ENCODE peak calls at places on chromosomes 16 and 17, in ten cellular contexts. N, T, L, V, B, A, I, M, O and G are unnamed samples.

GRCh38 chr16:3088450-3088849 is 10.6 kb downstream of the ZSCAN10 start:
- DNase-seq in N (no peak), T (no peak), L (no peak), V (no peak), B (no peak), A (no peak), I (no peak), M (no peak), O (no peak), G (no peak)

GRCh38 chr17:17681744-17682292 is 560 bp downstream of the RAI1 start:
- DNase-seq in N (no peak), T (peak; percentile 56), L (peak; percentile 9), V (no peak), B (no peak), A (no peak), I (no peak), M (no peak), O (no peak), G (peak; percentile 49)

GRCh38 chr16:86137359-86137758 is 238.4 kb downstream of the IRF8 start:
- DNase-seq in N (no peak), T (no peak), L (no peak), V (peak; percentile 50), B (no peak), A (no peak), I (no peak), M (no peak), O (no peak), G (no peak)

GRCh38 chr17:48630925-48631692 is 5.0 kb upstream of the HOXB9 start:
- DNase-seq in N (no peak), T (no peak), L (no peak), V (no peak), B (no peak), A (no peak), I (no peak), M (no peak), O (no peak), G (no peak)

GRCh38 chr17:62780273-62780672 is 27.8 kb downstream of the MARCHF10 start:
- DNase-seq in N (no peak), T (peak; percentile 30), L (no peak), V (no peak), B (no peak), A (no peak), I (peak; percentile 19), M (no peak), O (peak; percentile 18), G (peak; percentile 23)

GRCh38 chr17:64572682-64573154 is 65.9 kb downstream of the CEP95 start:
- DNase-seq in N (no peak), T (no peak), L (no peak), V (peak; percentile 86), B (peak; percentile 54), A (no peak), I (no peak), M (no peak), O (no peak), G (no peak)

GRCh38 chr17:27466376-27466747 is 10.1 kb downstream of the KSR1 start:
- DNase-seq in N (no peak), T (no peak), L (no peak), V (no peak), B (no peak), A (no peak), I (no peak), M (no peak), O (no peak), G (no peak)

GRCh38 chr17:29620271-29620670 is 2.4 kb downstream of the CORO6 start:
- DNase-seq in N (no peak), T (no peak), L (no peak), V (no peak), B (no peak), A (no peak), I (no peak), M (no peak), O (peak; percentile 77), G (no peak)

GRCh38 chr16:48125888-48126287 is 29.9 kb downstream of the ABCC12 start:
- DNase-seq in N (no peak), T (no peak), L (no peak), V (peak; percentile 12), B (no peak), A (no peak), I (no peak), M (no peak), O (no peak), G (no peak)

GRCh38 chr16:48124266-48124665 is 31.5 kb downstream of the ABCC12 start:
- DNase-seq in N (no peak), T (no peak), L (no peak), V (no peak), B (no peak), A (no peak), I (no peak), M (no peak), O (no peak), G (no peak)

GRCh38 chr16:48121276-48121675 is 34.5 kb downstream of the ABCC12 start:
- DNase-seq in N (no peak), T (no peak), L (no peak), V (no peak), B (no peak), A (no peak), I (no peak), M (no peak), O (no peak), G (no peak)

GRCh38 chr16:48126801-48127644 is 28.8 kb downstream of the ABCC12 start:
- DNase-seq in N (no peak), T (no peak), L (no peak), V (peak; percentile 97), B (peak; percentile 98), A (no peak), I (no peak), M (no peak), O (peak; percentile 54), G (no peak)

GRCh38 chr16:48123104-48123788 is 32.5 kb downstream of the ABCC12 start:
- DNase-seq in N (no peak), T (no peak), L (no peak), V (peak; percentile 96), B (peak; percentile 95), A (no peak), I (no peak), M (no peak), O (no peak), G (no peak)
- H3K27ac ChIP-seq in N (no peak overlapping the region), T (no peak overlapping the region), L (no peak overlapping the region), V (peak overlapping the region; percentile 67), B (no peak overlapping the region), A (no peak overlapping the region), I (no peak overlapping the region), M (no peak overlapping the region), O (no peak overlapping the region), G (no peak overlapping the region)

GRCh38 chr16:11700264-11701029 is 32.2 kb downstream of the SNN start:
- DNase-seq in N (no peak), T (no peak), L (no peak), V (peak; percentile 69), B (peak; percentile 46), A (no peak), I (no peak), M (no peak), O (no peak), G (no peak)

GRCh38 chr16:11698271-11698689 is 30.0 kb downstream of the SNN start:
- DNase-seq in N (no peak), T (no peak), L (no peak), V (no peak), B (no peak), A (peak; percentile 86), I (no peak), M (no peak), O (no peak), G (no peak)

GRCh38 chr16:11696266-11697012 is 28.2 kb downstream of the SNN start:
- DNase-seq in N (no peak), T (no peak), L (no peak), V (no peak), B (no peak), A (no peak), I (no peak), M (no peak), O (no peak), G (no peak)

GRCh38 chr16:11697319-11697718 is 29.1 kb downstream of the SNN start:
- DNase-seq in N (no peak), T (no peak), L (no peak), V (no peak), B (no peak), A (no peak), I (no peak), M (no peak), O (no peak), G (no peak)

DNA sequence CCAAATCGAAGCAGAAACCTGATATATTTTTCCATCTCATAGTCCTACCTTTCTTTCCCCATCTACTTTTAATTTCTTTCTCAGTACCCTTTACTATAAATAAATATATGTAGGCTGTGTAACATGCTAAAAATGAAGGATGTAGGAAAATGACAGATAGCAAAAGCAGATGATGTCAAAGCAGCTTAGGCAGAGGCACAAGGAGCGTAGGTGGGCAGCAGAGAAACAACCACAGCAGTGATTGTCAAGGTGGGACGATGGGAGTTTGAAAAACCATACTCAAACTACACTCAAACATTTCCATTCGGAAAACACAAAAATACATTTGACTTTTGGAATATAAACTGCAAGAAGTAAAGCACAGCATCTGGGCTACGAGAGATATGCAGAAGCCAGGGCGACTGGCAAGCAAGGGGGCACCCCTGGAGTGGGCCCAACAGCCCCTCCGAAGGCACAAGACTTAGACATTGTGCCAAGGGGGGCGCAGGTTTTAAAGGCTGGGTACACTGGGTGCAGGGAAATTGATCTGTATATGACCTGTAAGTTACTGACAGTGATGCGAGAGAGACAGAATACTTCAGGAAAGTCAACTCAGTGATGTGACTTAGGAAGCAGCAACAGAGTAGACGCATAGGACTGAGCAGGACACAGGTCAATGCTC is 31.1 kb downstream of the SNN start:
- DNase-seq in N (no peak), T (no peak), L (no peak), V (no peak), B (no peak), A (no peak), I (no peak), M (no peak), O (no peak), G (no peak)
- H3K4me3 ChIP-seq in N (no peak overlapping the region), T (no peak overlapping the region), L (no peak overlapping the region), V (no peak overlapping the region), B (no peak overlapping the region), A (no peak overlapping the region), I (no peak overlapping the region), M (no peak overlapping the region), O (no peak overlapping the region), G (no peak overlapping the region)

DNA sequence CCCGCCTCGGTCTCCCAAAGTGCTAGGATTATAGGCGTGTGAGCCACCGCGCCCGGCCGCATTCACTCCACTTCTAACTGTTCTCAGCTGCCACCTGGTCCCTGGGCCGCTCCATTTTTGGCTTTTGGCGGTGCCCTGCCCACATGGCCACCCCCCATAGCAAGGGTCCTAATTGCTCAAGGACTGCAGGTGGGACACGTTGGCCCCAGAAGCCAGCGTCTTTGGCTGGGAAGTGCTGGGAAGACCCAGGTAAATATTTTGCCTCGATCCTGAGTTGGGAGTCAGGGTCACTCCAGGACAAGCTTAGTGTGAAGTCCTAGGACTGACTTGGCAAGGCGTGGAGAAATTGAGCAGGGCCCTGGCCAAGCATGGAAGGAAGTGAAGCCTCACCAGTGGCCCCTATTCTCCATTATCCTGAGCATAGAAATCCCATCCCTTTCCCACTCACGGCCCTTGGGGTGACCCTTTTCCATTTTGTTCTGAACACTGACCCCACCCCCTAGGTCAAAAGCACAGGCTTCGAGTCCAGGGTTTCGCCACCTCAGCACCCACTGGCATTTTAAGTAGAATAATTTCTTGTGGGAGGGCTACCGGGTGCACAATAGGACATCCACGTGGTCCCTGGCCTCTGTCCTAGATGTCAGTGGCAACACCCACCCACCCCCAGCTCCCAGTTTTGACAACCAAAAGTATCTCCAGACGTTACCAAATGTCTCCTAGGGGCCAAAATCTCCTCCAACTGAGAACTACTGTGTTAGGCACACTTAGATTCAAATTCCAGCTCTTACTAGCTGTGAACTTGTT is 5.9 kb upstream of the WDR81 start:
- DNase-seq in N (no peak), T (no peak), L (no peak), V (no peak), B (no peak), A (no peak), I (no peak), M (no peak), O (no peak), G (no peak)
- H3K27ac ChIP-seq in N (no peak overlapping the region), T (peak overlapping the region; percentile 100), L (peak overlapping the region; percentile 89), V (peak overlapping the region; percentile 24), B (peak overlapping the region; percentile 99), A (peak overlapping the region; percentile 99), I (peak overlapping the region; percentile 98), M (peak overlapping the region; percentile 98), O (peak overlapping the region; percentile 99), G (peak overlapping the region; percentile 100)

GRCh38 chr17:21127508-21128077 is 829 bp downstream of the DHRS7B start:
- DNase-seq in N (no peak), T (no peak), L (no peak), V (no peak), B (peak; percentile 17), A (no peak), I (no peak), M (no peak), O (no peak), G (no peak)

GRCh38 chr17:21126645-21127507 is at the start of gene DHRS7B:
- DNase-seq in N (peak; percentile 92), T (peak; percentile 97), L (peak; percentile 96), V (peak; percentile 92), B (peak; percentile 91), A (peak; percentile 99), I (peak; percentile 84), M (peak; percentile 94), O (peak; percentile 95), G (peak; percentile 96)

GRCh38 chr17:21129023-21129681 is 2.4 kb downstream of the DHRS7B start:
- DNase-seq in N (no peak), T (no peak), L (no peak), V (peak; percentile 45), B (peak; percentile 76), A (peak; percentile 14), I (no peak), M (peak; percentile 35), O (peak; percentile 19), G (no peak)

GRCh38 chr17:21124096-21124495 is 2.7 kb upstream of the DHRS7B start:
- DNase-seq in N (no peak), T (no peak), L (no peak), V (no peak), B (no peak), A (no peak), I (no peak), M (no peak), O (no peak), G (no peak)

DNA sequence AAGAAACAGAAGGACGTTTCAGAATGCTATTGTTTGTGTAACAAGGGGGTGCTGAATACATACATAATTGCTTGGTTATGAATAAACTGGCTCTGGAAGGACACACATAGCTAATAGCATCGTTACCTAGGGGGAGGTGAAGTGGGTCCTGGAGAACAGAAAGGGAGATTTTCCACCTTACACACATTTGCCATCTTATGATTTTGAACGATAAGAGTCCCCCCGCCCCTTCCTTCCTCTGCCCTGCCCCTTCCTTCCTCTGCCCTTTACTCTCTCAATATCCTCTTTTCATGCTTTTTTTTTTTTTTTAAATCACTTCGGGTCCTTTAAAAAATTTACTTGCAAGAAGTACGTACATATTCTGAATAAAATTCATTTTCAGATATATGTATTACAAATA is 902 bp upstream of the DHRS7B start:
- DNase-seq in N (no peak), T (no peak), L (peak; percentile 67), V (no peak), B (no peak), A (no peak), I (no peak), M (no peak), O (no peak), G (no peak)
- H3K4me3 ChIP-seq in N (peak overlapping the region; percentile 90), T (peak overlapping the region; percentile 79), L (peak overlapping the region; percentile 88), V (no peak overlapping the region), B (peak overlapping the region; percentile 77), A (no peak overlapping the region), I (no peak overlapping the region), M (no peak overlapping the region), O (no peak overlapping the region), G (peak overlapping the region; percentile 90)